ENCODE peak calls at places on chromosomes 1 and 21, in five cellular contexts. E is CD8-positive, alpha-beta T cell; I is SK-N-SH; O is lower lobe of right lung; H is IMR-90. W is an unnamed sample. For H3K36me3 and H3K4me1, the result is how much of the 10 kb centered on the place peaks cover.

GRCh38 chr1:6580119-6580587 is 359 bp downstream of the ZBTB48 start:
- DNase-seq in E (no peak), I (no peak), O (no peak), H (no peak), W (no peak)

GRCh38 chr1:24369199-24369598 is 44.4 kb downstream of the STPG1 start:
- DNase-seq in E (no peak), I (no peak), O (no peak), H (no peak), W (no peak)

GRCh38 chr21:19540287-19540686 is 1136.7 kb upstream of the TMPRSS15 start:
- DNase-seq in E (no peak), I (no peak), O (no peak), H (no peak), W (no peak)

GRCh38 chr1:19007491-19008441 is 51.3 kb upstream of the IFFO2 start:
- DNase-seq in E (no peak), I (peak), O (no peak), H (no peak), W (peak)

GRCh38 chr1:180675586-180675985 is 43.8 kb downstream of the XPR1 start:
- DNase-seq in E (no peak), I (no peak), O (no peak), H (peak), W (no peak)

GRCh38 chr1:85626818-85627217 is 46.3 kb downstream of the CCN1 start:
- DNase-seq in E (no peak), I (no peak), O (no peak), H (no peak), W (no peak)

GRCh38 chr1:37131281-37131680 is 97.0 kb upstream of the GRIK3 start:
- DNase-seq in E (no peak), I (no peak), O (no peak), H (no peak), W (no peak)

GRCh38 chr1:78619803-78620579 is at the start of gene IFI44L:
- DNase-seq in E (peak), I (no peak), O (peak), H (peak), W (peak)

GRCh38 chr1:63773815-63774616 is at the start of gene ROR1:
- DNase-seq in E (no peak), I (peak), O (peak), H (peak), W (peak)

GRCh38 chr1:58745086-58745485 is 38.8 kb downstream of the JUN start:
- DNase-seq in E (no peak), I (no peak), O (no peak), H (no peak), W (no peak)

GRCh38 chr1:101520302-101520701 is 283.5 kb downstream of the S1PR1 start:
- DNase-seq in E (no peak), I (peak), O (no peak), H (peak), W (peak)

GRCh38 chr1:58841455-58841854 is 57.6 kb upstream of the JUN start:
- DNase-seq in E (no peak), I (no peak), O (peak), H (no peak), W (peak)

GRCh38 chr1:10745383-10745782 is 51.1 kb downstream of the CASZ1 start:
- DNase-seq in E (no peak), I (no peak), O (no peak), H (no peak), W (no peak)
- H3K27ac ChIP-seq in E (no peak), I (no peak), O (peak), H (no peak), W (no peak)

GRCh38 chr1:39453603-39454002 is 37.8 kb upstream of the BMP8A start:
- DNase-seq in E (no peak), I (no peak), O (peak), H (peak), W (peak)

GRCh38 chr1:39452081-39452480 is 39.4 kb upstream of the BMP8A start:
- DNase-seq in E (no peak), I (no peak), O (no peak), H (no peak), W (no peak)

GRCh38 chr1:39450956-39451601 is 40.4 kb upstream of the BMP8A start:
- DNase-seq in E (no peak), I (no peak), O (no peak), H (peak), W (no peak)

DNA sequence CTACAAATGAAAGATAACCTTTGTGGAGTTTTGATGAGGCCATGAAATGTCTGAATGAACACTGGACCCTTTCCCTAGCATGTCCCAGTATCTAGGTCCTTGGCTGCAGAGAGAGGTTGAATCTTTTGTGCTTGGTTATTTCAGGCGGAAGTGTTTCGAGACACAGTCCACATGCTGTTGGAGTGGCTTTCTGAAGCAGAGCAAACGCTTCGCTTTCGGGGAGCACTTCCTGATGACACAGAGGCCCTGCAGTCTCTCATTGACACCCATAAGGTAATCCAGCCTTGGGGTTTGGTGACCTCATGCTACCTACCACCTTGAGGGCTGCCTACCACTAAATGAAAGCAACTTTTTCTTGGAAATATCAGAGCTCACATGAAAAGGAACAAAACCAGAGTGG is 38.9 kb upstream of the BMP8A start:
- DNase-seq in E (no peak), I (no peak), O (no peak), H (no peak), W (no peak)
- H3K36me3 ChIP-seq in E (half or more), I (half or more), O (half or more), H (half or more), W (under half)

DNA sequence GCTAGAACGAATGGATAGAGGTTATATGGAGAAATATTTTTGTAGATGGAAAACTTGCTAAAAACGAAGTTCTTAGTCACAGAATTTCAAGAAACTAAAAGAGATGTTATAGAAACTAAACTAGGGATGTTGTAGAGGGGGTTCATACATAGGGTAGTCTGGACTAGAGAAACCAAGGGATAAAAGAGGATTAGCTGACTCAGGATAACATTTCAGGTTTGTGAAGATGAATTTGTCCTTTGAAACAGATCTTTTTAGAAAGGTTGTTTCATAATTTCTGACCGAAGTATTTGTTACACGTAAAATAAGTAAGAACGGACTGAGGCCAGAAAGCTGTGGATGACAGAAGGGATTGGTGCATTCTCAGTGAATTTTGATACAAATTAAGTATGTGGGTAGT is 13.6 kb downstream of the YTHDF2 start:
- DNase-seq in E (no peak), I (no peak), O (no peak), H (no peak), W (no peak)
- H3K4me1 ChIP-seq in E (half or more), I (under half), O (half or more), H (under half), W (under half)

GRCh38 chr1:160489513-160490261 is 33.4 kb downstream of the SLAMF6 start:
- DNase-seq in E (no peak), I (no peak), O (no peak), H (no peak), W (no peak)
- H3K27ac ChIP-seq in E (no peak), I (no peak), O (no peak), H (no peak), W (no peak)

DNA sequence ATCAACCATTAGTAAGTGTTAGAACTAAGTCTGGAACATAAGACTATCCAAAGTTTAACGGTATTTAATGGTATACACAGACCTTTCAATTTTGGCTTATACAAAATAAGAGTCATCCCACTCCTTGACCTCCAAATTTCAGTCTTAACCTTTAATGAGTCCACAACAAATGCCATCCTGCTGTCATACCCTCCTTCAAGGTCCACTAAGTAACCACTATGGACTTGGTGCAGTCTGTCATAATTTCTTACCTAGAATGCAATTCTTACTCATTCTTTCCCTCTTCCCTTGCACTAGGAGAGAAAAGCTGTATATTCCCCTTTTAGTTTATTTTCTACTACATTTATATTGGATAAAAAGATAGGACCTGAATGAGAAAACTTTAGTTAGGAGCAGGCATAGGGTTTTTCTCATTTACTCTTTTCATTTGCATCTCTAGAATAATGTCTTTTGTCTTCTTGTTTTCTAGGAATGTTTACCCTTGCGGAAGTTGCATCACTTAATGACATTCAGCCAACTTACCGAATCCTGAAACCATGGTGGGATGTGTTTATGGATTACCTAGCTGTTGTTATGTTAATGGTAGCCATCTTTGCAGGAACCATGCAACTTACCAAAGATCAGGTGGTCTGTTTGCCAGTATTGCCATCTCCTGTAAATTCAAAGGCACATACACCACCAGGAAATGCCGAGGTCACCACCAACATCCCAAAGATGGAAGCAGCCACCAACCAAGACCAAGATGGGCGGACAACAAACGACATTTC is 62.1 kb upstream of the ZNF326 start:
- DNase-seq in E (no peak), I (no peak), O (no peak), H (no peak), W (no peak)
- H3K36me3 ChIP-seq in E (under half), I (under half), O (under half), H (under half), W (under half)

GRCh38 chr1:204562075-204562990 is 46.1 kb downstream of the MDM4 start:
- DNase-seq in E (no peak), I (no peak), O (no peak), H (no peak), W (no peak)

GRCh38 chr1:204563780-204564179 is 47.6 kb downstream of the MDM4 start:
- DNase-seq in E (no peak), I (no peak), O (no peak), H (no peak), W (no peak)

GRCh38 chr1:204564835-204565234 is 48.6 kb downstream of the MDM4 start:
- DNase-seq in E (no peak), I (no peak), O (no peak), H (no peak), W (no peak)

GRCh38 chr1:204565617-204566582 is 49.7 kb downstream of the MDM4 start:
- DNase-seq in E (peak), I (peak), O (no peak), H (peak), W (peak)

DNA sequence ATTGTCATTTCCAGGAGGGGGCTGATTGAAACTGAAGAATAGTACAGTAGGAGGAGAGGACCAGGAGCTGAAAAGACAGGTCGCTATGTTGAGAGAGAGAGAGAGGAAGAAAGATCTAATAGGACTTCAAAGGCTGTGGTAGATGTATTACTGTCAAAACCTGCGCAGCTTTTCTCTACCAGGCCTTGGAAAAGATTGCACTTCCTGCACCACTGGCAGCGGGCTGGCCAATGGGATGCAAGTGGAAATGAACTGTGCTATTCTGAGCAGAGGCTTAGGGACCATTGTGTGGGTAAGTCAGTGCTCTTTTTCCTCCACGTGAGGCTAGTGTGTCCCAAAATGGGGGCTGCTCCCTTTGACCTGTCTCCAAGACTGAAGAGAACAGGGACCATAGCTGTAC is 47.1 kb downstream of the MDM4 start:
- DNase-seq in E (no peak), I (no peak), O (no peak), H (no peak), W (no peak)
- H3K4me1 ChIP-seq in E (under half), I (under half), O (under half), H (under half), W (under half)

DNA sequence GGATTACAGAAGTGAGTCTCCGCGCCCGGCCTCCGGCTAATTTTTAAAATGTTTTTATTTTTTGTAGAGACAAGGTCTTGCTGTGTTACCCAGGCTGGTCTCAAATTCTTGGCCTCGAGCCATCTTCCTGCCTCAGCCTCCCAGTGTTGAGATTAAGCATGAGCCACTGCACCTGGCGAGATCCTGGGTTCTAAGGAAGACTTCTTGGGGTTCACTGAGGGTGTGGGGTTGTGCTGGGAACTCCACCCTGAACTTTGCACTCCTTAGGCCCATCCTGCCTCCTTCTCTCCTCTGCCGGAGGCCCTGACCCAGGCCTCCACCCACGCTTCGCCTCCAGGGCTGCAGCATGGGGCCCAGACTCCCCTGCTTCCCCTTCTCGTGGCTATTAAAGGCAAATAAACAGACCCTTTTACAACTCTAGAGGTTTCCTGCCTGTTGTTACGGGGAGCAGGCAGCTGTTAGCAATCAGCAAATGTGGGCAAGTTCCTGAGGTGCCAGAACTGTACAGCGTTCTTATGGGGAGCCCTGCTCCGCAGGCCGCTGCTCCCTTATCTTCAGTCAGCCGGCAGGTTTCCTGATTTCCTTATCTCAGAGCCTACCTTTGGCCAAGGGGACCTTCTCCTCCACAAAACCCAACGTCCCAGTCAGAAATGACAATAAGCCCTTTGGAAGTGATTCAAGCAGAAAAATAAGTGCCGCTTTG is 41.0 kb upstream of the LIN9 start:
- DNase-seq in E (no peak), I (peak), O (no peak), H (no peak), W (peak)
- H3K27ac ChIP-seq in E (no peak), I (no peak), O (no peak), H (no peak), W (peak)

GRCh38 chr1:156969496-156969895 is 49.1 kb downstream of the LRRC71 start:
- DNase-seq in E (no peak), I (no peak), O (no peak), H (no peak), W (no peak)

GRCh38 chr1:156970017-156970416 is 49.6 kb downstream of the LRRC71 start:
- DNase-seq in E (no peak), I (no peak), O (no peak), H (peak), W (no peak)

GRCh38 chr1:156975084-156975483 is 54.7 kb downstream of the LRRC71 start:
- DNase-seq in E (no peak), I (no peak), O (no peak), H (no peak), W (no peak)

GRCh38 chr1:156973464-156973863 is 53.0 kb downstream of the LRRC71 start:
- DNase-seq in E (no peak), I (no peak), O (no peak), H (no peak), W (no peak)
- H3K36me3 ChIP-seq in E (under half), I (half or more), O (half or more), H (under half), W (under half)

GRCh38 chr1:95406279-95406678 is 172.3 kb downstream of the RWDD3 start:
- DNase-seq in E (no peak), I (no peak), O (no peak), H (no peak), W (no peak)
- H3K4me1 ChIP-seq in E (under half), I (under half), O (under half), H (under half), W (under half)

DNA sequence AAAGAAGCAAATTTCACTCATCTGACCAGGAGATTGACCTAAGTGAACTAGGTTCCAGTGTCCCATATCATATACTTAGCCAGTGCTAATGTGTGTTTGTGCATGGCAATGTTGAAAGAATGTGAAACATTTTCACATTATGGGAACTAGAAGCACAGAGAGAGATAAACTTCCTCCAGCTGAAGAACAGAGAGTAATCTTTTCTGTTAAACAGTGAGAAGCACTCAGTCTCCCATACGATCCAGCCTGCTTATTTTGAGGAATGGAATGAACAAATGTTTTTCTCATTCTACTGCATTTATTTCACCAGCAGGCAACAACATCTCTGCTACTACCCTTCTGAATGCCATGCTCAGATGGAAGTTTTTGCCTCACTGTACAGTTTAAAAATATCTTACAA is 170.5 kb downstream of the TTLL7 start:
- DNase-seq in E (no peak), I (no peak), O (no peak), H (no peak), W (no peak)
- H3K27ac ChIP-seq in E (no peak), I (no peak), O (no peak), H (no peak), W (no peak)

W was measured in colonic mucosa.